ENCODE peak calls at places on chromosomes 13 and 19, in six cellular contexts. One of them, this sample, is unnamed.

GRCh38 chr19:44512326-44513298 is 12.3 kb upstream of the ZNF180 start:
- DNase-seq in fibroblast of mammary gland: peak
- DNase-seq in stomach: no peak
- DNase-seq in right cardiac atrium: no peak
- DNase-seq in heart right ventricle: no peak
- DNase-seq in uterus: no peak
- DNase-seq in this sample: no peak

GRCh38 chr13:44866512-44866911 is 122.8 kb downstream of the NUFIP1 start:
- DNase-seq in fibroblast of mammary gland: no peak
- DNase-seq in stomach: no peak
- DNase-seq in right cardiac atrium: no peak
- DNase-seq in heart right ventricle: no peak
- DNase-seq in uterus: no peak
- DNase-seq in this sample: no peak

GRCh38 chr19:31232220-31232619 is 117.0 kb downstream of the TSHZ3 start:
- DNase-seq in fibroblast of mammary gland: peak
- DNase-seq in stomach: no peak
- DNase-seq in right cardiac atrium: no peak
- DNase-seq in heart right ventricle: no peak
- DNase-seq in uterus: no peak
- DNase-seq in this sample: no peak

GRCh38 chr19:18538115-18538514 is 5.3 kb downstream of the FKBP8 start:
- DNase-seq in fibroblast of mammary gland: no peak
- DNase-seq in stomach: no peak
- DNase-seq in right cardiac atrium: no peak
- DNase-seq in heart right ventricle: no peak
- DNase-seq in uterus: no peak
- DNase-seq in this sample: no peak

GRCh38 chr19:18002347-18002850 is 5.6 kb upstream of the ARRDC2 start:
- DNase-seq in fibroblast of mammary gland: no peak
- DNase-seq in stomach: no peak
- DNase-seq in right cardiac atrium: no peak
- DNase-seq in heart right ventricle: peak
- DNase-seq in uterus: no peak
- DNase-seq in this sample: no peak

GRCh38 chr19:49014123-49014869 is 2.6 kb downstream of the LHB start:
- DNase-seq in fibroblast of mammary gland: peak
- DNase-seq in stomach: no peak
- DNase-seq in right cardiac atrium: no peak
- DNase-seq in heart right ventricle: no peak
- DNase-seq in uterus: no peak
- DNase-seq in this sample: no peak

GRCh38 chr13:99989376-99990044 is 7.9 kb downstream of the ZIC2 start:
- DNase-seq in fibroblast of mammary gland: no peak
- DNase-seq in stomach: no peak
- DNase-seq in right cardiac atrium: no peak
- DNase-seq in heart right ventricle: no peak
- DNase-seq in uterus: no peak
- DNase-seq in this sample: no peak

GRCh38 chr19:48906324-48906723 is 6.2 kb downstream of the NUCB1 start:
- DNase-seq in fibroblast of mammary gland: no peak
- DNase-seq in stomach: no peak
- DNase-seq in right cardiac atrium: no peak
- DNase-seq in heart right ventricle: no peak
- DNase-seq in uterus: no peak
- DNase-seq in this sample: no peak

GRCh38 chr13:48539550-48539949 is 6.7 kb upstream of the RCBTB2 start:
- DNase-seq in fibroblast of mammary gland: peak
- DNase-seq in stomach: no peak
- DNase-seq in right cardiac atrium: peak
- DNase-seq in heart right ventricle: no peak
- DNase-seq in uterus: no peak
- DNase-seq in this sample: no peak

GRCh38 chr13:52786747-52787146 is 47.1 kb upstream of the CNMD start:
- DNase-seq in fibroblast of mammary gland: no peak
- DNase-seq in stomach: no peak
- DNase-seq in right cardiac atrium: no peak
- DNase-seq in heart right ventricle: no peak
- DNase-seq in uterus: no peak
- DNase-seq in this sample: no peak

GRCh38 chr13:40026741-40027140 is 371.3 kb downstream of the COG6 start:
- DNase-seq in fibroblast of mammary gland: no peak
- DNase-seq in stomach: no peak
- DNase-seq in right cardiac atrium: no peak
- DNase-seq in heart right ventricle: no peak
- DNase-seq in uterus: no peak
- DNase-seq in this sample: no peak

GRCh38 chr19:6709549-6709948 is 10.9 kb downstream of the C3 start:
- DNase-seq in fibroblast of mammary gland: no peak
- DNase-seq in stomach: no peak
- DNase-seq in right cardiac atrium: no peak
- DNase-seq in heart right ventricle: no peak
- DNase-seq in uterus: no peak
- DNase-seq in this sample: no peak

GRCh38 chr13:106561551-106562170 is 6.3 kb downstream of the ARGLU1 start:
- DNase-seq in fibroblast of mammary gland: peak
- DNase-seq in stomach: no peak
- DNase-seq in right cardiac atrium: peak
- DNase-seq in heart right ventricle: peak
- DNase-seq in uterus: no peak
- DNase-seq in this sample: no peak

GRCh38 chr19:2867025-2867991 is at the start of gene ZNF556:
- DNase-seq in fibroblast of mammary gland: peak
- DNase-seq in stomach: no peak
- DNase-seq in right cardiac atrium: peak
- DNase-seq in heart right ventricle: no peak
- DNase-seq in uterus: no peak
- DNase-seq in this sample: peak

GRCh38 chr19:18342090-18342632 is 1.8 kb downstream of the PGPEP1 start:
- DNase-seq in fibroblast of mammary gland: no peak
- DNase-seq in stomach: no peak
- DNase-seq in right cardiac atrium: no peak
- DNase-seq in heart right ventricle: no peak
- DNase-seq in uterus: no peak
- DNase-seq in this sample: no peak

GRCh38 chr13:25886438-25887214 is 165.2 kb downstream of the SHISA2 start:
- DNase-seq in fibroblast of mammary gland: peak
- DNase-seq in stomach: no peak
- DNase-seq in right cardiac atrium: no peak
- DNase-seq in heart right ventricle: no peak
- DNase-seq in uterus: no peak
- DNase-seq in this sample: no peak

GRCh38 chr13:74978596-74978995 is 503.4 kb downstream of the TBC1D4 start:
- DNase-seq in fibroblast of mammary gland: no peak
- DNase-seq in stomach: no peak
- DNase-seq in right cardiac atrium: no peak
- DNase-seq in heart right ventricle: no peak
- DNase-seq in uterus: no peak
- DNase-seq in this sample: no peak

GRCh38 chr13:29581666-29582065 is 13.8 kb downstream of the SLC7A1 start:
- DNase-seq in fibroblast of mammary gland: no peak
- DNase-seq in stomach: no peak
- DNase-seq in right cardiac atrium: no peak
- DNase-seq in heart right ventricle: no peak
- DNase-seq in uterus: no peak
- DNase-seq in this sample: no peak

GRCh38 chr13:60511637-60512036 is 114.6 kb downstream of the TDRD3 start:
- DNase-seq in fibroblast of mammary gland: no peak
- DNase-seq in stomach: no peak
- DNase-seq in right cardiac atrium: no peak
- DNase-seq in heart right ventricle: no peak
- DNase-seq in uterus: no peak
- DNase-seq in this sample: no peak

GRCh38 chr13:35343417-35343816 is 133.1 kb downstream of the MAB21L1 start:
- DNase-seq in fibroblast of mammary gland: no peak
- DNase-seq in stomach: no peak
- DNase-seq in right cardiac atrium: no peak
- DNase-seq in heart right ventricle: no peak
- DNase-seq in uterus: no peak
- DNase-seq in this sample: no peak

GRCh38 chr19:40425450-40426287 is at the start of gene SERTAD1:
- DNase-seq in fibroblast of mammary gland: peak
- DNase-seq in stomach: peak
- DNase-seq in right cardiac atrium: peak
- DNase-seq in heart right ventricle: peak
- DNase-seq in uterus: peak
- DNase-seq in this sample: peak

GRCh38 chr13:48356750-48357149 is 53.2 kb downstream of the RB1 start:
- DNase-seq in fibroblast of mammary gland: no peak
- DNase-seq in stomach: no peak
- DNase-seq in right cardiac atrium: no peak
- DNase-seq in heart right ventricle: no peak
- DNase-seq in uterus: no peak
- DNase-seq in this sample: no peak

GRCh38 chr13:29991343-29991742 is 140.9 kb upstream of the UBL3 start:
- DNase-seq in fibroblast of mammary gland: peak
- DNase-seq in stomach: no peak
- DNase-seq in right cardiac atrium: no peak
- DNase-seq in heart right ventricle: no peak
- DNase-seq in uterus: no peak
- DNase-seq in this sample: no peak

GRCh38 chr19:2770055-2771013 is 12.7 kb downstream of the SGTA start:
- DNase-seq in fibroblast of mammary gland: peak
- DNase-seq in stomach: no peak
- DNase-seq in right cardiac atrium: peak
- DNase-seq in heart right ventricle: peak
- DNase-seq in uterus: peak
- DNase-seq in this sample: no peak

GRCh38 chr19:3516675-3517207 is 10.6 kb downstream of the FZR1 start:
- DNase-seq in fibroblast of mammary gland: no peak
- DNase-seq in stomach: peak
- DNase-seq in right cardiac atrium: no peak
- DNase-seq in heart right ventricle: no peak
- DNase-seq in uterus: no peak
- DNase-seq in this sample: peak

GRCh38 chr19:52923782-52924593 is 760 bp upstream of the ZNF888 start:
- DNase-seq in fibroblast of mammary gland: peak
- DNase-seq in stomach: peak
- DNase-seq in right cardiac atrium: peak
- DNase-seq in heart right ventricle: peak
- DNase-seq in uterus: peak
- DNase-seq in this sample: no peak

GRCh38 chr19:982567-983170 is 1.5 kb upstream of the WDR18 start:
- DNase-seq in fibroblast of mammary gland: peak
- DNase-seq in stomach: peak
- DNase-seq in right cardiac atrium: peak
- DNase-seq in heart right ventricle: peak
- DNase-seq in uterus: peak
- DNase-seq in this sample: no peak
- H3K4me3 ChIP-seq in fibroblast of mammary gland: peak
- H3K4me3 ChIP-seq in stomach: peak
- H3K4me3 ChIP-seq in right cardiac atrium: no peak
- H3K4me3 ChIP-seq in heart right ventricle: peak
- H3K4me3 ChIP-seq in uterus: peak
- H3K4me3 ChIP-seq in this sample: peak

GRCh38 chr19:42440357-42441046 is 2.2 kb downstream of the CXCL17 start:
- DNase-seq in fibroblast of mammary gland: peak
- DNase-seq in stomach: peak
- DNase-seq in right cardiac atrium: peak
- DNase-seq in heart right ventricle: peak
- DNase-seq in uterus: peak
- DNase-seq in this sample: peak
- H3K4me3 ChIP-seq in fibroblast of mammary gland: no peak
- H3K4me3 ChIP-seq in stomach: peak
- H3K4me3 ChIP-seq in right cardiac atrium: no peak
- H3K4me3 ChIP-seq in heart right ventricle: no peak
- H3K4me3 ChIP-seq in uterus: no peak
- H3K4me3 ChIP-seq in this sample: no peak

GRCh38 chr13:112977525-112977924 is 8.5 kb downstream of the MCF2L start:
- DNase-seq in fibroblast of mammary gland: no peak
- DNase-seq in stomach: no peak
- DNase-seq in right cardiac atrium: no peak
- DNase-seq in heart right ventricle: no peak
- DNase-seq in uterus: no peak
- DNase-seq in this sample: no peak

GRCh38 chr13:112978561-112979405 is 9.8 kb downstream of the MCF2L start:
- DNase-seq in fibroblast of mammary gland: no peak
- DNase-seq in stomach: no peak
- DNase-seq in right cardiac atrium: peak
- DNase-seq in heart right ventricle: peak
- DNase-seq in uterus: no peak
- DNase-seq in this sample: no peak

GRCh38 chr13:112980441-112980840 is 11.4 kb downstream of the MCF2L start:
- DNase-seq in fibroblast of mammary gland: no peak
- DNase-seq in stomach: no peak
- DNase-seq in right cardiac atrium: no peak
- DNase-seq in heart right ventricle: no peak
- DNase-seq in uterus: no peak
- DNase-seq in this sample: no peak

GRCh38 chr13:112981361-112981905 is 12.4 kb downstream of the MCF2L start:
- DNase-seq in fibroblast of mammary gland: no peak
- DNase-seq in stomach: no peak
- DNase-seq in right cardiac atrium: no peak
- DNase-seq in heart right ventricle: no peak
- DNase-seq in uterus: no peak
- DNase-seq in this sample: no peak

GRCh38 chr13:112979406-112979902 is 10.4 kb downstream of the MCF2L start:
- DNase-seq in fibroblast of mammary gland: no peak
- DNase-seq in stomach: no peak
- DNase-seq in right cardiac atrium: no peak
- DNase-seq in heart right ventricle: no peak
- DNase-seq in uterus: no peak
- DNase-seq in this sample: no peak
- H3K4me3 ChIP-seq in fibroblast of mammary gland: no peak
- H3K4me3 ChIP-seq in stomach: peak
- H3K4me3 ChIP-seq in right cardiac atrium: peak
- H3K4me3 ChIP-seq in heart right ventricle: peak
- H3K4me3 ChIP-seq in uterus: peak
- H3K4me3 ChIP-seq in this sample: no peak

GRCh38 chr19:37009871-37010270 is 68.4 kb upstream of the ZNF420 start:
- DNase-seq in fibroblast of mammary gland: no peak
- DNase-seq in stomach: no peak
- DNase-seq in right cardiac atrium: no peak
- DNase-seq in heart right ventricle: no peak
- DNase-seq in uterus: no peak
- DNase-seq in this sample: no peak

GRCh38 chr19:37012093-37012745 is 66.0 kb upstream of the ZNF420 start:
- DNase-seq in fibroblast of mammary gland: no peak
- DNase-seq in stomach: no peak
- DNase-seq in right cardiac atrium: no peak
- DNase-seq in heart right ventricle: no peak
- DNase-seq in uterus: no peak
- DNase-seq in this sample: no peak

DNA sequence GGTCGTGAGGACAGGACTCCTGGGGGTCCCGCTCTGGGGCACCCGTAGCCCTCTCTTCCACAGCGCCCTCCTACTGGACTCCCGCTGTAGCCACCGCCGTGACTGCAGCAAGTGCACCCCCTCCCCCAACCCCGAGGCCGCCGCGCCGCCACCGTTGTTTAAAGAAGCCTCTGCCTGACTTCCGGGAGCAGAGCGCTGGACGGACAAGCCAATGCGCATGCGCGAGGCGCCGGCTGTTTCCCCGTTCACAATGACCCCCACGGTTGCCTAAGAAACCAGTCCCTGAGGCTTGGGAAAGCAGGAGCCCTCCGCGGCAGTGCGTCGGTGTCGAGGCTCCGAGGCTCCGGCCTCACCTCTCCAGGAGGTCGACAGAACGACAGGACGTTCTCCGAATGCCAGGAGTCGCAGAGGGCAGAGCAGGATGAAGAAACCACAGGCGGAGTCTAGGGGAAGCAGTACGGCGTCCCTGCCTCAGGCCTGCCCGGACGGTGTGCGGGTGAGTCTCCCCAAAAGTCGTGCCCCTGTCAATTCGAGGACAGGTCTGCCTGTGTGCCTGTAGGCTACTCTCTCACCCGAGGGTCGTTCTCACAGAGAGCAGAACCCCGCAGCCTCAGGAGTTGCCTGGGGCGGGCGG is 70.5 kb upstream of the ZNF420 start:
- DNase-seq in fibroblast of mammary gland: peak
- DNase-seq in stomach: peak
- DNase-seq in right cardiac atrium: peak
- DNase-seq in heart right ventricle: peak
- DNase-seq in uterus: peak
- DNase-seq in this sample: no peak
- H3K4me3 ChIP-seq in fibroblast of mammary gland: peak
- H3K4me3 ChIP-seq in stomach: peak
- H3K4me3 ChIP-seq in right cardiac atrium: peak
- H3K4me3 ChIP-seq in heart right ventricle: peak
- H3K4me3 ChIP-seq in uterus: peak
- H3K4me3 ChIP-seq in this sample: no peak

This sample was measured in Jurkat, Clone E6-1.